ENCODE peak calls at places on chromosomes 6 and 20, in eight cellular contexts. F is neural crest cell, O is GM10248, U is mucosa of gallbladder, K is fibroblast of lung, W is right lobe of liver, R is choroid plexus epithelial cell, N is anterior cingulate cortex. Z is an unnamed sample.

GRCh38 chr6:144219056-144219685 is 66.0 kb upstream of the UTRN start:
- DNase-seq in O (peak), U (no peak), N (no peak), R (peak), K (peak), F (no peak), W (no peak), Z (peak)

GRCh38 chr20:44012466-44013226 is 98.0 kb downstream of the TOX2 start:
- DNase-seq in O (no peak), N (no peak), U (no peak), R (no peak), W (no peak), F (no peak), K (no peak), Z (no peak)

GRCh38 chr6:157531169-157531985 is 150.4 kb downstream of the ZDHHC14 start:
- DNase-seq in K (no peak), W (peak), F (no peak), U (peak), R (no peak), O (no peak), N (no peak), Z (no peak)

GRCh38 chr6:163793584-163793983 is 379.1 kb downstream of the QKI start:
- DNase-seq in N (no peak), F (no peak), K (peak), O (peak), R (peak), W (no peak), U (no peak), Z (peak)

GRCh38 chr6:35948725-35949124 is 27.8 kb upstream of the SRPK1 start:
- DNase-seq in R (peak), U (no peak), O (no peak), F (peak), K (no peak), N (no peak), W (no peak), Z (no peak)

GRCh38 chr6:151731313-151731712 is 76.2 kb upstream of the ESR1 start:
- DNase-seq in N (no peak), U (no peak), K (no peak), F (no peak), W (no peak), O (no peak), R (no peak), Z (no peak)

GRCh38 chr20:46810442-46811327 is 84.0 kb upstream of the EYA2 start:
- DNase-seq in W (no peak), O (no peak), R (no peak), U (no peak), K (no peak), F (no peak), N (no peak), Z (no peak)

GRCh38 chr6:44925100-44925739 is 402.9 kb upstream of the RUNX2 start:
- DNase-seq in K (no peak), N (no peak), F (no peak), R (peak), U (no peak), W (no peak), O (peak), Z (peak)

GRCh38 chr6:132919476-132919875 is 105.1 kb downstream of the RPS12 start:
- DNase-seq in W (no peak), O (no peak), R (peak), U (peak), K (peak), F (no peak), N (no peak), Z (peak)

GRCh38 chr6:4931530-4932505 is 72.0 kb downstream of the RPP40 start:
- DNase-seq in U (peak), F (no peak), O (no peak), K (no peak), N (no peak), W (no peak), R (no peak), Z (no peak)

GRCh38 chr20:50169329-50169823 is 15.9 kb upstream of the PEDS1 start:
- DNase-seq in W (peak), U (peak), K (peak), F (peak), O (peak), N (peak), R (peak), Z (peak)

GRCh38 chr6:17632929-17633328 is 32.8 kb downstream of the FAM8A1 start:
- DNase-seq in N (no peak), K (no peak), O (no peak), R (no peak), F (no peak), U (no peak), W (no peak), Z (no peak)

GRCh38 chr20:51399138-51399890 is 143.2 kb downstream of the NFATC2 start:
- DNase-seq in U (no peak), R (no peak), K (no peak), N (no peak), O (no peak), F (no peak), W (no peak), Z (no peak)

GRCh38 chr20:63313349-63314014 is 20.5 kb downstream of the COL20A1 start:
- DNase-seq in U (no peak), F (no peak), N (no peak), K (no peak), W (peak), R (no peak), O (no peak), Z (no peak)

GRCh38 chr6:122184260-122184934 is 215.1 kb upstream of the HSF2 start:
- DNase-seq in K (peak), N (no peak), R (peak), W (no peak), U (no peak), O (no peak), F (no peak), Z (peak)

GRCh38 chr6:140156131-140156530 is 781.7 kb upstream of the CITED2 start:
- DNase-seq in N (no peak), F (no peak), W (no peak), U (no peak), R (peak), O (no peak), K (no peak), Z (no peak)

GRCh38 chr20:63568986-63569949 is 4.8 kb downstream of the HELZ2 start:
- DNase-seq in F (no peak), R (no peak), U (no peak), W (no peak), O (no peak), N (no peak), K (no peak), Z (no peak)

GRCh38 chr6:108619431-108620197 is 58.9 kb downstream of the FOXO3 start:
- DNase-seq in U (no peak), F (no peak), O (no peak), R (no peak), W (no peak), K (no peak), N (no peak), Z (no peak)

GRCh38 chr6:5435449-5435848 is 174.1 kb downstream of the FARS2 start:
- DNase-seq in N (no peak), U (no peak), R (peak), F (no peak), W (no peak), K (peak), O (no peak), Z (peak)

GRCh38 chr6:9957330-9957729 is 457.5 kb downstream of the TFAP2A start:
- DNase-seq in F (no peak), W (no peak), N (no peak), U (no peak), O (no peak), R (no peak), K (no peak), Z (no peak)

GRCh38 chr20:56925696-56926101 is 296.6 kb downstream of the TFAP2C start:
- DNase-seq in R (peak), O (no peak), U (no peak), F (no peak), W (no peak), K (no peak), N (no peak), Z (peak)

GRCh38 chr6:142845624-142846458 is 99.1 kb downstream of the HIVEP2 start:
- DNase-seq in F (peak), O (no peak), K (peak), R (peak), U (peak), W (peak), N (peak), Z (peak)

GRCh38 chr6:31693535-31693934 is 9.6 kb downstream of the ABHD16A start:
- DNase-seq in O (no peak), U (no peak), K (no peak), R (no peak), N (no peak), F (no peak), W (no peak), Z (no peak)

GRCh38 chr6:110699780-110700179 is 115.5 kb downstream of the CDK19 start:
- DNase-seq in O (no peak), R (no peak), W (no peak), F (no peak), U (no peak), N (no peak), K (no peak), Z (no peak)

GRCh38 chr6:42901538-42901957 is 14.3 kb upstream of the PTCRA start:
- DNase-seq in F (peak), W (peak), N (peak), O (peak), R (peak), K (peak), U (peak), Z (peak)

Z was measured in astrocyte of the hippocampus.